ENCODE peak calls at places on chromosomes 6 and 20, in ten cellular contexts. G, K, B, T, A, M, Y, D, X and U are unnamed samples.
A peak's percentile ranks its signal among the peaks of the same experiment; 100 is the strongest.

GRCh38 chr6:149965191-149966020 is 1.7 kb downstream of the ULBP1 start:
- DNase-seq in M (no peak), A (peak; percentile 39), X (no peak), D (no peak), T (no peak), K (peak; percentile 20), B (no peak), Y (no peak), G (no peak), U (no peak)

GRCh38 chr6:132354517-132355167 is 46.6 kb downstream of the MOXD1 start:
- DNase-seq in B (peak; percentile 44), D (no peak), T (peak; percentile 6), G (peak; percentile 95), A (no peak), M (no peak), X (no peak), Y (peak; percentile 54), K (peak; percentile 41), U (no peak)

GRCh38 chr6:5287205-5287965 is 26.1 kb downstream of the FARS2 start:
- DNase-seq in M (no peak), Y (no peak), T (no peak), G (no peak), K (peak; percentile 69), A (no peak), B (peak; percentile 79), D (peak; percentile 9), X (no peak), U (no peak)

GRCh38 chr6:150934380-150934779 is 68.9 kb downstream of the MTHFD1L start:
- DNase-seq in G (no peak), D (no peak), X (no peak), Y (no peak), T (no peak), B (peak; percentile 98), M (no peak), A (no peak), K (peak; percentile 73), U (no peak)

GRCh38 chr20:52999040-52999439 is 26.9 kb downstream of the TSHZ2 start:
- DNase-seq in D (no peak), G (no peak), K (no peak), X (no peak), Y (no peak), T (no peak), A (no peak), M (no peak), B (no peak), U (no peak)

GRCh38 chr20:19699132-19699971 is 58.7 kb upstream of the RIN2 start:
- DNase-seq in K (peak; percentile 88), Y (no peak), A (no peak), G (no peak), M (no peak), B (peak; percentile 61), X (no peak), T (no peak), D (peak; percentile 53), U (no peak)

GRCh38 chr20:46828471-46828870 is 66.2 kb upstream of the EYA2 start:
- DNase-seq in K (peak; percentile 27), G (no peak), Y (no peak), M (no peak), D (peak; percentile 41), X (no peak), T (no peak), A (no peak), B (peak; percentile 70), U (no peak)

GRCh38 chr6:1122083-1122482 is 189.8 kb upstream of the FOXQ1 start:
- DNase-seq in X (no peak), K (no peak), D (no peak), Y (no peak), G (no peak), A (no peak), B (no peak), T (no peak), M (no peak), U (no peak)

GRCh38 chr6:112988748-112989147 is 641.6 kb downstream of the RFPL4B start:
- DNase-seq in B (no peak), G (no peak), K (no peak), T (no peak), X (no peak), M (no peak), Y (no peak), A (no peak), D (no peak), U (no peak)

GRCh38 chr20:62155428-62156253 is 12.1 kb downstream of the SS18L1 start:
- DNase-seq in A (no peak), M (no peak), K (no peak), T (no peak), B (no peak), X (no peak), D (no peak), Y (no peak), G (no peak), U (no peak)

GRCh38 chr6:111840821-111841220 is 32.4 kb downstream of the FYN start:
- DNase-seq in Y (no peak), X (no peak), A (no peak), D (no peak), B (no peak), G (no peak), T (no peak), K (no peak), M (no peak), U (no peak)

GRCh38 chr20:63533871-63534393 is 3.2 kb downstream of the PTK6 start:
- DNase-seq in A (no peak), Y (no peak), M (no peak), B (no peak), D (no peak), X (no peak), G (no peak), K (no peak), T (peak; percentile 2), U (no peak)

GRCh38 chr20:49505518-49505917 is 23.1 kb upstream of the KCNB1 start:
- DNase-seq in D (no peak), M (peak; percentile 52), A (no peak), B (peak; percentile 49), X (no peak), T (no peak), K (peak; percentile 64), Y (no peak), G (no peak), U (no peak)

GRCh38 chr6:99022039-99022609 is 74.4 kb upstream of the FBXL4 start:
- DNase-seq in B (no peak), D (no peak), G (no peak), A (no peak), X (no peak), K (no peak), M (no peak), Y (no peak), T (no peak), U (no peak)

GRCh38 chr6:137013031-137013430 is 31.7 kb downstream of the IL20RA start:
- DNase-seq in Y (no peak), M (no peak), D (no peak), G (no peak), K (no peak), A (no peak), X (no peak), B (no peak), T (no peak), U (no peak)

GRCh38 chr6:34416877-34417371 is 8.9 kb downstream of the RPS10 start:
- DNase-seq in K (no peak), X (no peak), G (no peak), D (no peak), M (no peak), T (no peak), B (no peak), Y (no peak), A (no peak), U (no peak)

GRCh38 chr6:138378463-138378862 is 758 bp downstream of the SMIM28 start:
- DNase-seq in B (no peak), G (no peak), K (no peak), T (no peak), M (no peak), D (no peak), X (no peak), A (no peak), Y (no peak), U (no peak)